ENCODE peak calls at places on chromosome X, in eight cellular contexts. One of them, this sample, is unnamed.

GRCh38 chrX:133776072-133776471 is 209.3 kb downstream of the GPC3 start:
- DNase-seq in mucosa of descending colon: peak; percentile 5
- DNase-seq in GM04503: no peak
- DNase-seq in endodermal cell: peak; percentile 84
- DNase-seq in hypothalamus: no peak
- DNase-seq in activated T-helper 1 cell treated with anti-CD3 and anti-CD28 coated beads, Interleukin-2, amount 50 U/mL, for 16 hours: peak; percentile 6
- DNase-seq in T-helper 1 cell: no peak
- DNase-seq in AG04449: no peak
- DNase-seq in this sample: no peak

GRCh38 chrX:22041931-22042530 is 9.9 kb downstream of the PHEX start:
- DNase-seq in endodermal cell: no peak
- DNase-seq in AG04449: no peak
- DNase-seq in T-helper 1 cell: no peak
- DNase-seq in activated T-helper 1 cell treated with anti-CD3 and anti-CD28 coated beads, Interleukin-2, amount 50 U/mL, for 16 hours: no peak
- DNase-seq in mucosa of descending colon: no peak
- DNase-seq in hypothalamus: no peak
- DNase-seq in GM04503: no peak
- DNase-seq in this sample: no peak

GRCh38 chrX:39755152-39756032 is 342.4 kb downstream of the BCOR start:
- DNase-seq in hypothalamus: no peak
- DNase-seq in GM04503: peak; percentile 67
- DNase-seq in AG04449: peak; percentile 80
- DNase-seq in T-helper 1 cell: no peak
- DNase-seq in mucosa of descending colon: peak; percentile 73
- DNase-seq in endodermal cell: peak; percentile 78
- DNase-seq in activated T-helper 1 cell treated with anti-CD3 and anti-CD28 coated beads, Interleukin-2, amount 50 U/mL, for 16 hours: no peak
- DNase-seq in this sample: no peak

GRCh38 chrX:103442536-103442901 is 66.2 kb downstream of the BEX3 start:
- DNase-seq in mucosa of descending colon: no peak
- DNase-seq in endodermal cell: no peak
- DNase-seq in AG04449: no peak
- DNase-seq in activated T-helper 1 cell treated with anti-CD3 and anti-CD28 coated beads, Interleukin-2, amount 50 U/mL, for 16 hours: no peak
- DNase-seq in hypothalamus: no peak
- DNase-seq in GM04503: no peak
- DNase-seq in T-helper 1 cell: no peak
- DNase-seq in this sample: no peak

GRCh38 chrX:31071262-31071661 is 579 bp downstream of the FTHL17 start:
- DNase-seq in AG04449: no peak
- DNase-seq in T-helper 1 cell: no peak
- DNase-seq in GM04503: no peak
- DNase-seq in hypothalamus: no peak
- DNase-seq in endodermal cell: no peak
- DNase-seq in activated T-helper 1 cell treated with anti-CD3 and anti-CD28 coated beads, Interleukin-2, amount 50 U/mL, for 16 hours: no peak
- DNase-seq in mucosa of descending colon: no peak
- DNase-seq in this sample: no peak

GRCh38 chrX:134173541-134174272 is 63.3 kb upstream of the CCDC160 start:
- DNase-seq in endodermal cell: peak; percentile 76
- DNase-seq in T-helper 1 cell: no peak
- DNase-seq in activated T-helper 1 cell treated with anti-CD3 and anti-CD28 coated beads, Interleukin-2, amount 50 U/mL, for 16 hours: no peak
- DNase-seq in mucosa of descending colon: no peak
- DNase-seq in hypothalamus: no peak
- DNase-seq in GM04503: no peak
- DNase-seq in AG04449: no peak
- DNase-seq in this sample: no peak

GRCh38 chrX:9746148-9746880 is 19.3 kb downstream of the GPR143 start:
- DNase-seq in GM04503: peak; percentile 24
- DNase-seq in AG04449: no peak
- DNase-seq in activated T-helper 1 cell treated with anti-CD3 and anti-CD28 coated beads, Interleukin-2, amount 50 U/mL, for 16 hours: no peak
- DNase-seq in T-helper 1 cell: no peak
- DNase-seq in endodermal cell: no peak
- DNase-seq in hypothalamus: no peak
- DNase-seq in mucosa of descending colon: no peak
- DNase-seq in this sample: no peak

GRCh38 chrX:47366051-47366722 is 4.2 kb upstream of the ZNF157 start:
- DNase-seq in hypothalamus: peak; percentile 39
- DNase-seq in T-helper 1 cell: peak; percentile 26
- DNase-seq in GM04503: no peak
- DNase-seq in endodermal cell: peak; percentile 88
- DNase-seq in mucosa of descending colon: peak; percentile 48
- DNase-seq in AG04449: no peak
- DNase-seq in activated T-helper 1 cell treated with anti-CD3 and anti-CD28 coated beads, Interleukin-2, amount 50 U/mL, for 16 hours: peak; percentile 40
- DNase-seq in this sample: no peak

GRCh38 chrX:153768311-153769157 is 4.5 kb downstream of the PLXNB3 start:
- DNase-seq in GM04503: no peak
- DNase-seq in activated T-helper 1 cell treated with anti-CD3 and anti-CD28 coated beads, Interleukin-2, amount 50 U/mL, for 16 hours: no peak
- DNase-seq in mucosa of descending colon: no peak
- DNase-seq in AG04449: no peak
- DNase-seq in T-helper 1 cell: no peak
- DNase-seq in hypothalamus: no peak
- DNase-seq in endodermal cell: peak; percentile 56
- DNase-seq in this sample: no peak

GRCh38 chrX:112630187-112630586 is 49.6 kb downstream of the LHFPL1 start:
- DNase-seq in GM04503: no peak
- DNase-seq in activated T-helper 1 cell treated with anti-CD3 and anti-CD28 coated beads, Interleukin-2, amount 50 U/mL, for 16 hours: no peak
- DNase-seq in mucosa of descending colon: no peak
- DNase-seq in hypothalamus: no peak
- DNase-seq in T-helper 1 cell: no peak
- DNase-seq in endodermal cell: no peak
- DNase-seq in AG04449: no peak
- DNase-seq in this sample: no peak

GRCh38 chrX:4243759-4244158 is 530.3 kb upstream of the PRKX start:
- DNase-seq in GM04503: no peak
- DNase-seq in mucosa of descending colon: no peak
- DNase-seq in endodermal cell: no peak
- DNase-seq in AG04449: no peak
- DNase-seq in activated T-helper 1 cell treated with anti-CD3 and anti-CD28 coated beads, Interleukin-2, amount 50 U/mL, for 16 hours: no peak
- DNase-seq in T-helper 1 cell: no peak
- DNase-seq in hypothalamus: no peak
- DNase-seq in this sample: no peak

GRCh38 chrX:18012974-18013373 is 151.9 kb upstream of the RAI2 start:
- DNase-seq in activated T-helper 1 cell treated with anti-CD3 and anti-CD28 coated beads, Interleukin-2, amount 50 U/mL, for 16 hours: no peak
- DNase-seq in mucosa of descending colon: no peak
- DNase-seq in GM04503: no peak
- DNase-seq in T-helper 1 cell: no peak
- DNase-seq in hypothalamus: no peak
- DNase-seq in endodermal cell: no peak
- DNase-seq in AG04449: no peak
- DNase-seq in this sample: no peak

GRCh38 chrX:23797371-23798128 is 14.6 kb downstream of the SAT1 start:
- DNase-seq in AG04449: no peak
- DNase-seq in GM04503: no peak
- DNase-seq in mucosa of descending colon: no peak
- DNase-seq in hypothalamus: no peak
- DNase-seq in endodermal cell: no peak
- DNase-seq in activated T-helper 1 cell treated with anti-CD3 and anti-CD28 coated beads, Interleukin-2, amount 50 U/mL, for 16 hours: no peak
- DNase-seq in T-helper 1 cell: no peak
- DNase-seq in this sample: peak; percentile 18

GRCh38 chrX:150569155-150569477 is 695 bp downstream of the MTM1 start:
- DNase-seq in AG04449: no peak
- DNase-seq in hypothalamus: no peak
- DNase-seq in T-helper 1 cell: no peak
- DNase-seq in GM04503: no peak
- DNase-seq in activated T-helper 1 cell treated with anti-CD3 and anti-CD28 coated beads, Interleukin-2, amount 50 U/mL, for 16 hours: no peak
- DNase-seq in endodermal cell: no peak
- DNase-seq in mucosa of descending colon: peak; percentile 44
- DNase-seq in this sample: no peak

GRCh38 chrX:54358424-54359211 is 772 bp upstream of the WNK3 start:
- DNase-seq in AG04449: no peak
- DNase-seq in hypothalamus: peak; percentile 78
- DNase-seq in GM04503: no peak
- DNase-seq in T-helper 1 cell: no peak
- DNase-seq in mucosa of descending colon: peak; percentile 11
- DNase-seq in endodermal cell: peak; percentile 92
- DNase-seq in activated T-helper 1 cell treated with anti-CD3 and anti-CD28 coated beads, Interleukin-2, amount 50 U/mL, for 16 hours: peak; percentile 3
- DNase-seq in this sample: no peak

GRCh38 chrX:108397627-108398392 is 40.4 kb downstream of the COL4A6 start:
- DNase-seq in GM04503: no peak
- DNase-seq in T-helper 1 cell: no peak
- DNase-seq in hypothalamus: no peak
- DNase-seq in AG04449: no peak
- DNase-seq in endodermal cell: no peak
- DNase-seq in mucosa of descending colon: no peak
- DNase-seq in activated T-helper 1 cell treated with anti-CD3 and anti-CD28 coated beads, Interleukin-2, amount 50 U/mL, for 16 hours: no peak
- DNase-seq in this sample: no peak

GRCh38 chrX:22795680-22796079 is 204.1 kb upstream of the DDX53 start:
- DNase-seq in AG04449: no peak
- DNase-seq in GM04503: no peak
- DNase-seq in activated T-helper 1 cell treated with anti-CD3 and anti-CD28 coated beads, Interleukin-2, amount 50 U/mL, for 16 hours: no peak
- DNase-seq in endodermal cell: no peak
- DNase-seq in hypothalamus: no peak
- DNase-seq in T-helper 1 cell: no peak
- DNase-seq in mucosa of descending colon: no peak
- DNase-seq in this sample: no peak

GRCh38 chrX:101676571-101676970 is 16.9 kb upstream of the ARMCX2 start:
- DNase-seq in GM04503: no peak
- DNase-seq in hypothalamus: no peak
- DNase-seq in AG04449: no peak
- DNase-seq in activated T-helper 1 cell treated with anti-CD3 and anti-CD28 coated beads, Interleukin-2, amount 50 U/mL, for 16 hours: no peak
- DNase-seq in T-helper 1 cell: no peak
- DNase-seq in mucosa of descending colon: no peak
- DNase-seq in endodermal cell: no peak
- DNase-seq in this sample: no peak

GRCh38 chrX:122219735-122220134 is 964.3 kb upstream of the GRIA3 start:
- DNase-seq in GM04503: no peak
- DNase-seq in hypothalamus: no peak
- DNase-seq in mucosa of descending colon: no peak
- DNase-seq in AG04449: no peak
- DNase-seq in activated T-helper 1 cell treated with anti-CD3 and anti-CD28 coated beads, Interleukin-2, amount 50 U/mL, for 16 hours: no peak
- DNase-seq in endodermal cell: no peak
- DNase-seq in T-helper 1 cell: no peak
- DNase-seq in this sample: no peak

GRCh38 chrX:112839856-112840255 is 775 bp downstream of the AMOT start:
- DNase-seq in GM04503: no peak
- DNase-seq in mucosa of descending colon: no peak
- DNase-seq in T-helper 1 cell: no peak
- DNase-seq in activated T-helper 1 cell treated with anti-CD3 and anti-CD28 coated beads, Interleukin-2, amount 50 U/mL, for 16 hours: no peak
- DNase-seq in hypothalamus: no peak
- DNase-seq in endodermal cell: peak; percentile 61
- DNase-seq in AG04449: no peak
- DNase-seq in this sample: no peak

GRCh38 chrX:40637687-40638086 is 9.7 kb downstream of the CXorf38 start:
- DNase-seq in T-helper 1 cell: no peak
- DNase-seq in mucosa of descending colon: no peak
- DNase-seq in AG04449: no peak
- DNase-seq in GM04503: no peak
- DNase-seq in activated T-helper 1 cell treated with anti-CD3 and anti-CD28 coated beads, Interleukin-2, amount 50 U/mL, for 16 hours: no peak
- DNase-seq in endodermal cell: no peak
- DNase-seq in hypothalamus: no peak
- DNase-seq in this sample: no peak

GRCh38 chrX:30196322-30196721 is 19.0 kb upstream of the MAGEB2 start:
- DNase-seq in GM04503: no peak
- DNase-seq in AG04449: no peak
- DNase-seq in T-helper 1 cell: no peak
- DNase-seq in hypothalamus: no peak
- DNase-seq in activated T-helper 1 cell treated with anti-CD3 and anti-CD28 coated beads, Interleukin-2, amount 50 U/mL, for 16 hours: no peak
- DNase-seq in mucosa of descending colon: no peak
- DNase-seq in endodermal cell: peak; percentile 54
- DNase-seq in this sample: no peak

GRCh38 chrX:115233497-115234219 is at the start of gene LRCH2:
- DNase-seq in GM04503: no peak
- DNase-seq in endodermal cell: peak; percentile 82
- DNase-seq in hypothalamus: peak; percentile 34
- DNase-seq in AG04449: no peak
- DNase-seq in mucosa of descending colon: peak; percentile 4
- DNase-seq in T-helper 1 cell: no peak
- DNase-seq in activated T-helper 1 cell treated with anti-CD3 and anti-CD28 coated beads, Interleukin-2, amount 50 U/mL, for 16 hours: no peak
- DNase-seq in this sample: no peak

GRCh38 chrX:9327747-9328145 is 137.1 kb upstream of the TBL1X start:
- DNase-seq in AG04449: no peak
- DNase-seq in T-helper 1 cell: no peak
- DNase-seq in hypothalamus: no peak
- DNase-seq in mucosa of descending colon: no peak
- DNase-seq in GM04503: peak; percentile 75
- DNase-seq in activated T-helper 1 cell treated with anti-CD3 and anti-CD28 coated beads, Interleukin-2, amount 50 U/mL, for 16 hours: no peak
- DNase-seq in endodermal cell: no peak
- DNase-seq in this sample: no peak

This sample was measured in NCI-H774.